ENCODE peak calls at places on chromosomes 7 and 10, in six cellular contexts. H is PC-9, R is H7, K is lower lobe of right lung, I is hepatocyte, X is cardiac muscle cell. L is an unnamed sample.

GRCh38 chr10:83961620-83962019 is 177.7 kb upstream of the GHITM start:
- DNase-seq in K (no peak), X (no peak), R (peak; percentile 21), I (no peak), H (no peak), L (no peak)

GRCh38 chr10:47457826-47458225 is 26.1 kb downstream of the ANXA8 start:
- DNase-seq in H (no peak), R (no peak), X (no peak), I (no peak), K (no peak), L (no peak)

GRCh38 chr7:51314726-51315125 is 1.9 kb downstream of the COBL start:
- DNase-seq in R (no peak), H (peak; percentile 67), K (no peak), I (no peak), X (no peak), L (no peak)

GRCh38 chr7:131774419-131775220 is 218.2 kb upstream of the PODXL start:
- DNase-seq in I (no peak), R (peak; percentile 43), X (no peak), H (no peak), K (no peak), L (no peak)

GRCh38 chr10:106424076-106424475 is 740.4 kb downstream of the SORCS1 start:
- DNase-seq in X (no peak), H (no peak), R (no peak), I (no peak), K (no peak), L (no peak)

GRCh38 chr10:43689618-43689954 is 40.9 kb upstream of the ZNF32 start:
- DNase-seq in R (peak; percentile 87), X (peak; percentile 20), K (peak; percentile 80), I (peak; percentile 56), H (no peak), L (peak; percentile 86)

GRCh38 chr7:92461027-92462003 is 14.0 kb downstream of the GATAD1 start:
- DNase-seq in X (peak; percentile 48), K (no peak), H (no peak), I (peak; percentile 63), R (peak; percentile 63), L (no peak)

GRCh38 chr7:97461596-97461995 is 270.3 kb upstream of the TAC1 start:
- DNase-seq in R (no peak), K (no peak), H (no peak), I (no peak), X (no peak), L (no peak)

GRCh38 chr7:7757576-7757975 is 39.2 kb upstream of the RPA3 start:
- DNase-seq in R (no peak), I (no peak), H (no peak), X (no peak), K (no peak), L (no peak)

GRCh38 chr7:102400360-102400759 is 4.2 kb downstream of the PRKRIP1 start:
- DNase-seq in R (no peak), I (no peak), X (no peak), H (no peak), K (no peak), L (no peak)

GRCh38 chr10:5504146-5505072 is 5.0 kb upstream of the CALML5 start:
- DNase-seq in R (no peak), H (no peak), I (no peak), X (no peak), K (no peak), L (no peak)

DNA sequence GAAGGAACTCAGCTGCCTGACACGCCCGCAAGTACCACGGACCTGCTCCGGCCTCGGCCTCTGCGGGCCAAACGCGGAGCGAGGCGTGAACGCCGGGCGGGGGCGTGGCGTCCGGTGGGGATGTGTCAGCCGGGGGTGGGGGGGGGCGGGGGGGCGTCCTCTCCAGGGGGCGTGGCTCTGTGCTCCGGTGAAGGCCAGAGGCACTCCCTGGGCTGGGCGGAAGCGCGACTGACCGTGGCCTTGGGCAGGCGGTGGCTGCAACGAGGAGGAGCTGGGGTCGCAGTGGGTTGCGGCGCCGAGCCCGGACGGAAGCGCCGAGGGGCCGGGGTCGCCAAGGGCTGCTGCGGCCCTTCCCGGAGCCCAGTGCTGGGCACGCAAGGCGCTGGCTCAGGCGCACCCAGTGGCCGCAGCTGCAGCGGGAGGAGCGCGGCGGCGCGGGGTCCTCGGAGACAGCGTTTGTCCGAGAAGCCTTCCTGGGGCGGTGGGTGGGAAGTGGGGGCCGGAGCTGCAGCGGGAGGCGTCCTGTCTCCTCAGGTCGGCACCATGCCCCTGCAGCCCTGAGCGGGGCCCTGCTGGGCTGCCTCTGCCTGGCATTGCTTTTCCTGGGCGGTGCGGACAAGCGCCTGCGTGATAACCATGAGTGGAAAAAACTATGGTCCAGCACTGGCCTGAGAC is 59.0 kb upstream of the NUPR2 start:
- DNase-seq in H (no peak), I (no peak), K (no peak), X (no peak), R (peak; percentile 20), L (peak; percentile 82)
- H3K4me3 ChIP-seq in H (no peak overlapping the region), I (no peak overlapping the region), K (peak overlapping the region; percentile 49), X (no peak overlapping the region), R (no peak overlapping the region), L (peak overlapping the region; percentile 32)

DNA sequence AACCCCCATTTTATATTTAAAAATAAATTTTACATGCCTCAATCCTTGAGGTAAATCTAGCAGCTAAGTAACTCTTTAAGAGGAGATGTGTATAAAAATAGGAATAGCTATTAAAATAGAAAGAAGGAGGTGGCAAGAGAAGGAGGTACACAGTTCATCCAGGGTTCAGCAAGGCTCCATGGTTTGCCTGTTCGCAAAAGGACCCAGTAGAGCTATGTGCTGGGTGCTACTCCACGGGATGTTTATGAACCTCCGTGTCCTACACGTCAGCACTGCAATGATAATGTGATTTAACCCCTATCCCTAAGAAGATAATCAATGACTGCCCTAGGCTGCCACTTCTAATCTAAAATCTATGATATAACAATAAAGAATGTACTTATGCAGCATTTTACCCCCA is 926 bp upstream of the DENND11 start:
- DNase-seq in R (no peak), H (no peak), X (no peak), K (no peak), I (no peak), L (no peak)
- H3K4me3 ChIP-seq in R (no peak overlapping the region), H (peak overlapping the region; percentile 73), X (peak overlapping the region; percentile 79), K (peak overlapping the region; percentile 73), I (no peak overlapping the region), L (peak overlapping the region; percentile 91)

DNA sequence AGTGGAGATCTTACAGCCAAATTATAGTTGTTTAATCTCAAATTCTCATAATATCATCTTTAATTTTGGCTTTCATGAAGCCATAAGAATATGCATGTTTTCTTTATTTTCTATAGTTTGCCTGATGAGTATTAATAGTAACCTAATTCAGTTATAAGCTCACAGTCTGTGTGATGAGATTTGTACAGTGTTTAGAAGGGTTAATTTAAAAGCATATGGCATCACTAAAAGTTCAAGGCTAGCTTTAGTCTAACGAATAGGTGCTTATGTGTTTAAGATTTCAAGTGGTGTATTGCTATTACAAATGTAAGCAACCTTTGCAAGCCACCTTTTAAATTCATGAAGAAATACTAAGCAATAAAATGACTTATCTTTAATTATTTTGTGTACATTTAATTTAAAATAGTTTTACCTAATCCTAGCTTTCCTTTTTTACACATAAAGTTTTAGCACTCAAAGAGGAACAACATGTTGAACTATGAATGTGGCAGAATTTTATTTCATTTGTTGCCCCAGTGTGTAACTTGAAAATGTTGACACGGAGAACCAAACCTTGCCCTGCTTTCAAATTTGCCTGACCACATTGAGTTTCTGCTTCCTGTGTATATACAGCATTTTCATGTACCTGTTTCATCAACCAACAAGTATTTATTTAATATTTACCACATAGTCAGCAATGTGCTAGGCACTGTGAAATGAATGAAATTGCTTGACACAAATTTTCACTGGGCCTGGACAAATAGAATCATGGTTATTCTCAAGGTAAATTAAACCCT is 41.5 kb downstream of the TET1 start:
- DNase-seq in K (no peak), X (no peak), I (no peak), H (no peak), R (no peak), L (no peak)
- H3K4me3 ChIP-seq in K (no peak overlapping the region), X (peak overlapping the region; percentile 44), I (peak overlapping the region; percentile 41), H (no peak overlapping the region), R (no peak overlapping the region), L (no peak overlapping the region)

DNA sequence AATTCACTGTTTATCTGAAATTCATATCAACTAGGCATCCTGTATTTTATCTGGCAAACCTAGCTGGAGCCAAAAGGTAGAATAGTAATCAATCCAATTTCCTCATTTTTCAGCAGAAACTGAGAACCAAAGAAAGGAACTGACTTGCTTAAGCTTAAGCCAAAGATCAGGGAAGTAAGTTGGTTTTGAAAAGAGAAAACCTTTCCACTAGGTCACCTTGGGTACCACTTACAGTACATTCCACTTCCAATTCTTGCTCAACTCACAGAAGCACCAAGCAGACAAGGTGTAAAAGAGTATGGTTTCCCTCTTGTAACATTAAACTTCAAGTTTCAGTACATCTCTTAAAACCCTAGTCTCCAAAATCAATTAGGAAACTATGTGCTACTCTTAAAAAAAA is 79.6 kb downstream of the ZFAND4 start:
- DNase-seq in K (no peak), X (no peak), I (no peak), H (no peak), R (no peak), L (no peak)
- H3K4me3 ChIP-seq in K (peak overlapping the region; percentile 93), X (no peak overlapping the region), I (no peak overlapping the region), H (no peak overlapping the region), R (no peak overlapping the region), L (no peak overlapping the region)

GRCh38 chr10:101215397-101216206 is 13.7 kb downstream of the LBX1 start:
- DNase-seq in K (no peak), R (no peak), H (no peak), I (no peak), X (no peak), L (no peak)

GRCh38 chr10:101216631-101217425 is 12.4 kb downstream of the LBX1 start:
- DNase-seq in H (no peak), R (peak; percentile 76), K (no peak), I (no peak), X (no peak), L (no peak)

GRCh38 chr10:101217450-101218281 is 11.6 kb downstream of the LBX1 start:
- DNase-seq in H (no peak), R (peak; percentile 92), X (peak; percentile 89), K (no peak), I (peak; percentile 76), L (no peak)

GRCh38 chr10:101214446-101215396 is 14.5 kb downstream of the LBX1 start:
- DNase-seq in H (no peak), R (peak; percentile 92), I (peak; percentile 84), K (peak; percentile 68), X (peak; percentile 86), L (peak; percentile 88)

DNA sequence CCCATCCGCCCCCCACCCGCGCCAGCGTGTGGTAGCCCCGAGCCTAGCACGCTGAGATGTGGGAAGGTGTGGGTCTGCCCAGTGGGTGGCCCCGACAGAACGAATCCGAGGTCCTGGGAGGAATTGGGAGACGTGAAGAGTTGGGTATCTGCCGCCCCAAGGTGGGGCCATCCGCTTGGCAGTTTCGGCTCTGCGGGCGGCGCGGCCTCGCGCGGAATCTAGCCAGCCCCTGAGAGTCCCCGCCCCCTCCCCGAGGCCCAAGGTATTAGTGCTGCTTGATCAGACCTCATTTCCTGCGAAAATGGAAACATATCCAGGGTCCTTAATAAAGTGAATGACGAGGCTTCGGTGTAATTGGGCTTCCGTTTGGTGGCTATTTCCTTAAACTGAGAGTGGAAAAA is 13.1 kb downstream of the LBX1 start:
- DNase-seq in H (no peak), I (no peak), X (no peak), K (no peak), R (peak; percentile 72), L (no peak)
- H3K4me3 ChIP-seq in H (no peak overlapping the region), I (no peak overlapping the region), X (no peak overlapping the region), K (no peak overlapping the region), R (no peak overlapping the region), L (no peak overlapping the region)